ENCODE peak calls at places on chromosomes 2 and 18, in four cellular contexts. A is mammary epithelial cell, T is pancreas, S is heart left ventricle. M is an unnamed sample.

GRCh38 chr2:897091-897490 is 53.6 kb upstream of the SNTG2 start:
- DNase-seq in A (no peak), T (no peak), S (no peak), M (no peak)

GRCh38 chr2:38421274-38422056 is 44.4 kb upstream of the ATL2 start:
- DNase-seq in A (no peak), T (no peak), S (no peak), M (peak; percentile 56)

GRCh38 chr2:143802242-143802641 is 673.0 kb downstream of the ARHGAP15 start:
- DNase-seq in A (peak; percentile 52), T (no peak), S (no peak), M (no peak)

GRCh38 chr2:190809139-190809764 is 71.4 kb upstream of the GLS start:
- DNase-seq in A (peak; percentile 13), T (no peak), S (no peak), M (no peak)

GRCh38 chr2:166344286-166345113 is 31.2 kb downstream of the SCN9A start:
- DNase-seq in A (peak; percentile 11), T (no peak), S (no peak), M (no peak)

GRCh38 chr18:79903787-79904356 is 47.6 kb downstream of the SLC66A2 start:
- DNase-seq in A (no peak), T (no peak), S (no peak), M (peak; percentile 42)

GRCh38 chr2:239917128-239917956 is 107.8 kb downstream of the NDUFA10 start:
- DNase-seq in A (no peak), T (no peak), S (no peak), M (no peak)

GRCh38 chr18:46283268-46283667 is 179.1 kb downstream of the HAUS1 start:
- DNase-seq in A (no peak), T (no peak), S (no peak), M (no peak)

GRCh38 chr18:65269375-65269774 is 481.4 kb upstream of the CDH7 start:
- DNase-seq in A (no peak), T (no peak), S (no peak), M (no peak)

GRCh38 chr2:232230557-232230956 is 148.0 kb upstream of the ALPP start:
- DNase-seq in A (no peak), T (no peak), S (no peak), M (no peak)

GRCh38 chr2:6773007-6773693 is 92.6 kb downstream of the CMPK2 start:
- DNase-seq in A (peak; percentile 6), T (peak; percentile 20), S (peak; percentile 55), M (peak; percentile 66)

GRCh38 chr2:111157798-111158197 is 37.1 kb downstream of the BCL2L11 start:
- DNase-seq in A (no peak), T (no peak), S (no peak), M (no peak)

GRCh38 chr2:189163889-189164288 is 15.7 kb downstream of the COL5A2 start:
- DNase-seq in A (no peak), T (no peak), S (no peak), M (no peak)

GRCh38 chr2:158650646-158651357 is 144.3 kb upstream of the DAPL1 start:
- DNase-seq in A (no peak), T (peak; percentile 41), S (no peak), M (no peak)

GRCh38 chr2:188884552-188884951 is 89.6 kb upstream of the COL3A1 start:
- DNase-seq in A (no peak), T (no peak), S (no peak), M (no peak)

GRCh38 chr2:54212456-54212855 is 43.6 kb downstream of the TSPYL6 start:
- DNase-seq in A (peak; percentile 82), T (no peak), S (no peak), M (no peak)

GRCh38 chr2:238645095-238645494 is 202.8 kb upstream of the TWIST2 start:
- DNase-seq in A (no peak), T (no peak), S (no peak), M (no peak)

GRCh38 chr2:179842498-179843153 is 18.8 kb downstream of the ZNF385B start:
- DNase-seq in A (no peak), T (no peak), S (no peak), M (no peak)

GRCh38 chr2:149422337-149422990 is 92.1 kb downstream of the LYPD6 start:
- DNase-seq in A (peak; percentile 32), T (no peak), S (no peak), M (no peak)

GRCh38 chr2:28952806-28953190 is 28.3 kb upstream of the TOGARAM2 start:
- DNase-seq in A (no peak), T (no peak), S (no peak), M (no peak)

GRCh38 chr2:222024934-222025890 is 273.6 kb downstream of the PAX3 start:
- DNase-seq in A (peak; percentile 14), T (no peak), S (no peak), M (no peak)

GRCh38 chr2:217277646-217278048 is 417.8 kb upstream of the TNP1 start:
- DNase-seq in A (peak; percentile 92), T (no peak), S (peak; percentile 12), M (no peak)

GRCh38 chr18:55768255-55768654 is 180.3 kb upstream of the TCF4 start:
- DNase-seq in A (no peak), T (no peak), S (no peak), M (no peak)

GRCh38 chr18:77087391-77088141 is 45.0 kb downstream of the MBP start:
- DNase-seq in A (no peak), T (no peak), S (no peak), M (no peak)

GRCh38 chr2:240557101-240557751 is 562 bp downstream of the ANKMY1 start:
- DNase-seq in A (no peak), T (no peak), S (no peak), M (peak; percentile 57)

GRCh38 chr2:66578853-66579158 is 143.9 kb downstream of the MEIS1 start:
- DNase-seq in A (no peak), T (no peak), S (no peak), M (no peak)

GRCh38 chr2:222903234-222904220 is 42.7 kb downstream of the ACSL3 start:
- DNase-seq in A (peak; percentile 37), T (peak; percentile 14), S (no peak), M (peak; percentile 58)

GRCh38 chr2:44672431-44672830 is 269.1 kb upstream of the SIX3 start:
- DNase-seq in A (no peak), T (no peak), S (no peak), M (no peak)

GRCh38 chr2:221562226-221562625 is 9.9 kb downstream of the EPHA4 start:
- DNase-seq in A (no peak), T (no peak), S (no peak), M (no peak)

GRCh38 chr2:10738192-10738591 is 16.8 kb downstream of the ATP6V1C2 start:
- DNase-seq in A (no peak), T (no peak), S (no peak), M (peak; percentile 64)
- H3K27me3 ChIP-seq in A (no peaks in the 10 kb centered on the region), T (no peaks in the 10 kb centered on the region), S (no peaks in the 10 kb centered on the region), M (no peaks in the 10 kb centered on the region)

GRCh38 chr2:102718387-102719316 is 43.2 kb upstream of the TMEM182 start:
- DNase-seq in A (no peak), T (no peak), S (no peak), M (no peak)

GRCh38 chr2:102724553-102724952 is 37.3 kb upstream of the TMEM182 start:
- DNase-seq in A (no peak), T (no peak), S (no peak), M (no peak)

GRCh38 chr2:102726128-102727087 is 35.4 kb upstream of the TMEM182 start:
- DNase-seq in A (no peak), T (peak; percentile 10), S (no peak), M (no peak)

DNA sequence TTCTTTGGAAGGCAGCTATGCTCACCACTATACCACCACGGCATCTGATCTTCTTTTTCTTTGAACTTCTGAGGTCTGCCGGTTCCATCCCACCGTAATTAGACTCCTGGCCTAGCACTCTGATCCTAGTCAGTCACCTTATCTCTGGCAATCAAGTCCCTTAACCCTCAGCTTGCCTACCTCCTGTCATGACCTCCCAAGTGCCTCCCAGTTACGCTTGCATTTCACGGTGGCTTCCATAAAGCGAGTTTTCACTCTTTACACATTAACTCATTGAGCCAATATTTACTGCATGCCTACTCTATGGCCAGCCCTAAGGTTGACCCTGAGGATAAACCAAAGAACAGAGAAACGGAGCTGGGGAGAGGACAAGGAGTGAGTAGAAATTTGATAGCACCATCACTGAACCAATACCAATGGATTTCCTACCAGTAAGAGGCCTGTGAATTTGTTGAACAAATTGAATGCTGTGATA is 37.8 kb upstream of the TMEM182 start:
- DNase-seq in A (no peak), T (no peak), S (no peak), M (no peak)
- H3K36me3 ChIP-seq in A (peaks cover 9% of the 10 kb centered on the region), T (no peaks in the 10 kb centered on the region), S (peaks cover 6% of the 10 kb centered on the region), M (no peaks in the 10 kb centered on the region)

GRCh38 chr2:184032983-184033382 is 565.3 kb upstream of the ZNF804A start:
- DNase-seq in A (no peak), T (no peak), S (no peak), M (no peak)
- H3K27me3 ChIP-seq in A (no peaks in the 10 kb centered on the region), T (no peaks in the 10 kb centered on the region), S (no peaks in the 10 kb centered on the region), M (no peaks in the 10 kb centered on the region)

DNA sequence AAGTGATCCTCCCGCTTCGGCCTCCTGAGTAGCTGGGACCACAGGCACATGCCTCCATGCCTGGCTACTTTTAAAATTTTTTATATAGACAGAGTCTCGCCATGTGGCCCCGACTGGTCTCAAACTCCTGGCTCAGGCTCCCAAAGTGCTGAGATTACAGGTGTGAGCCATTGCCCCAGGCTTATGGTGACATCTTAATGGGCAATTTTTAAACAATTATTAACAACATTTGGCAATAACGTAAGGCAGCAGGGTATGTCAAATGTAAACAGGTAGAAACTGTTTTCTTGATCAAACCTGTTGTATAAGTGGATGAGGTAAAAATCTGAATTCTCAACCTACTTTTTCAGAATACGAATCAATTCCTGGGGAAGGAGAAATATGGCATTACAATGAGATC is 11.0 kb downstream of the FECH start:
- DNase-seq in A (no peak), T (no peak), S (no peak), M (no peak)
- H3K36me3 ChIP-seq in A (peaks cover 18% of the 10 kb centered on the region), T (no peaks in the 10 kb centered on the region), S (peaks cover 23% of the 10 kb centered on the region), M (peaks cover 40% of the 10 kb centered on the region)

GRCh38 chr18:6022089-6022444 is 126.7 kb upstream of the TMEM200C start:
- DNase-seq in A (no peak), T (no peak), S (no peak), M (no peak)

GRCh38 chr18:6017160-6017559 is 121.8 kb upstream of the TMEM200C start:
- DNase-seq in A (no peak), T (no peak), S (no peak), M (no peak)

GRCh38 chr18:6024740-6025139 is 129.4 kb upstream of the TMEM200C start:
- DNase-seq in A (no peak), T (no peak), S (no peak), M (no peak)

GRCh38 chr18:6022840-6023239 is 127.5 kb upstream of the TMEM200C start:
- DNase-seq in A (no peak), T (no peak), S (no peak), M (no peak)

GRCh38 chr18:6021341-6022088 is 126.2 kb upstream of the TMEM200C start:
- DNase-seq in A (no peak), T (no peak), S (no peak), M (no peak)
- H3K27me3 ChIP-seq in A (no peaks in the 10 kb centered on the region), T (no peaks in the 10 kb centered on the region), S (no peaks in the 10 kb centered on the region), M (no peaks in the 10 kb centered on the region)

DNA sequence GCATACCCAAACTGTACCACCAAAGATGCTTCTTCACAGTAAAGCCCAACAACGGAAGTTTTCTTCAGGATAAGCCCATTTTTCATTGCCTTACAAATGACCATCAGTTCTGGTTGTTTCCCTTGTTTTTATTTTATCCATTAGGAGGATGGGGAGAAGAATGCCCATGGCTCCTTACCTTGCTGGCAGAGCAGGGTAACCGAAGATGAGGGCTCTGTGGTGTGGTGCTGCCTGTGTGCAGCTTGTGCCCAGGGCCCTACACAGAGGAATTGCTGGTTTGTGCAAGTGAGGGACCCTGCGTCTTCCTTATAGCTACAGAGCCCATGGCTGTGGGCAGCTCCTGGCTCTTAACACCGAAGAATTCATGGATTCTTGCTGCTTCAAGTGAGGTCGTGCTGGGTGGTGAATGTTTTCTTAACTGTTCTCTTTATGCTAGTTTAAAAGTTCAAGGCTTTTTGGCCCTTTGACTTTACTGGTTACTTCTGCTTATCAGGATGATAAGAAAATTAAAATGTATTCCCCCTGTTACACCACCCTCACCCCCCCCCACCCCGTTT is 110.6 kb downstream of the MAP4K4 start:
- DNase-seq in A (no peak), T (no peak), S (no peak), M (no peak)
- H3K36me3 ChIP-seq in A (no peaks in the 10 kb centered on the region), T (no peaks in the 10 kb centered on the region), S (no peaks in the 10 kb centered on the region), M (no peaks in the 10 kb centered on the region)